ENCODE peak calls at places on chromosomes 3 and 15, in five cellular contexts. One of them, this sample, is unnamed.
A peak's percentile ranks its signal among the peaks of the same experiment; 100 is the strongest.

GRCh38 chr3:152505926-152506325 is 237.2 kb downstream of the MBNL1 start:
- DNase-seq in upper lobe of right lung: no peak
- DNase-seq in sigmoid colon: no peak
- DNase-seq in GM10248: peak; percentile 20
- DNase-seq in GM23338: no peak
- DNase-seq in this sample: no peak

GRCh38 chr3:173398111-173398479 is 551 bp downstream of the NLGN1 start:
- DNase-seq in upper lobe of right lung: no peak
- DNase-seq in sigmoid colon: no peak
- DNase-seq in GM10248: no peak
- DNase-seq in GM23338: peak; percentile 59
- DNase-seq in this sample: no peak

GRCh38 chr3:23696842-23697241 is 108.9 kb upstream of the UBE2E1 start:
- DNase-seq in upper lobe of right lung: no peak
- DNase-seq in sigmoid colon: no peak
- DNase-seq in GM10248: no peak
- DNase-seq in GM23338: no peak
- DNase-seq in this sample: no peak

GRCh38 chr3:115885621-115886020 is 262.3 kb downstream of the GAP43 start:
- DNase-seq in upper lobe of right lung: no peak
- DNase-seq in sigmoid colon: no peak
- DNase-seq in GM10248: no peak
- DNase-seq in GM23338: peak; percentile 73
- DNase-seq in this sample: no peak

GRCh38 chr3:127720985-127721384 is 48.2 kb downstream of the ABTB1 start:
- DNase-seq in upper lobe of right lung: no peak
- DNase-seq in sigmoid colon: peak; percentile 44
- DNase-seq in GM10248: no peak
- DNase-seq in GM23338: no peak
- DNase-seq in this sample: no peak

GRCh38 chr3:11930084-11930483 is 74.1 kb upstream of the SYN2 start:
- DNase-seq in upper lobe of right lung: peak; percentile 18
- DNase-seq in sigmoid colon: no peak
- DNase-seq in GM10248: no peak
- DNase-seq in GM23338: no peak
- DNase-seq in this sample: no peak

GRCh38 chr15:34154725-34155204 is 52.9 kb downstream of the PGBD4 start:
- DNase-seq in upper lobe of right lung: no peak
- DNase-seq in sigmoid colon: no peak
- DNase-seq in GM10248: no peak
- DNase-seq in GM23338: peak; percentile 12
- DNase-seq in this sample: no peak

GRCh38 chr3:42936157-42936981 is 30.4 kb downstream of the ZNF662 start:
- DNase-seq in upper lobe of right lung: peak; percentile 65
- DNase-seq in sigmoid colon: peak; percentile 79
- DNase-seq in GM10248: no peak
- DNase-seq in GM23338: peak; percentile 38
- DNase-seq in this sample: no peak

GRCh38 chr3:119293761-119294401 is at the start of gene ARHGAP31:
- DNase-seq in upper lobe of right lung: peak; percentile 86
- DNase-seq in sigmoid colon: peak; percentile 86
- DNase-seq in GM10248: peak; percentile 76
- DNase-seq in GM23338: peak; percentile 78
- DNase-seq in this sample: no peak

GRCh38 chr3:1515842-1516241 is 423.0 kb downstream of the CNTN6 start:
- DNase-seq in upper lobe of right lung: peak; percentile 29
- DNase-seq in sigmoid colon: no peak
- DNase-seq in GM10248: no peak
- DNase-seq in GM23338: no peak
- DNase-seq in this sample: no peak

GRCh38 chr15:25094519-25094918 is 139.7 kb downstream of the SNRPN start:
- DNase-seq in upper lobe of right lung: no peak
- DNase-seq in sigmoid colon: no peak
- DNase-seq in GM10248: no peak
- DNase-seq in GM23338: no peak
- DNase-seq in this sample: no peak

GRCh38 chr3:151330899-151331298 is 1.6 kb upstream of the P2RY13 start:
- DNase-seq in upper lobe of right lung: no peak
- DNase-seq in sigmoid colon: no peak
- DNase-seq in GM10248: no peak
- DNase-seq in GM23338: no peak
- DNase-seq in this sample: no peak

GRCh38 chr3:127779747-127780146 is 42.6 kb downstream of the MGLL start:
- DNase-seq in upper lobe of right lung: no peak
- DNase-seq in sigmoid colon: no peak
- DNase-seq in GM10248: peak; percentile 68
- DNase-seq in GM23338: no peak
- DNase-seq in this sample: no peak

GRCh38 chr3:58999779-59000170 is 50.0 kb downstream of the CFAP20DC start:
- DNase-seq in upper lobe of right lung: no peak
- DNase-seq in sigmoid colon: no peak
- DNase-seq in GM10248: no peak
- DNase-seq in GM23338: no peak
- DNase-seq in this sample: no peak

GRCh38 chr15:80210612-80211554 is 41.1 kb downstream of the CTXND1 start:
- DNase-seq in upper lobe of right lung: no peak
- DNase-seq in sigmoid colon: no peak
- DNase-seq in GM10248: peak; percentile 43
- DNase-seq in GM23338: no peak
- DNase-seq in this sample: no peak

GRCh38 chr3:155560135-155560534 is 184.7 kb downstream of the PLCH1 start:
- DNase-seq in upper lobe of right lung: no peak
- DNase-seq in sigmoid colon: no peak
- DNase-seq in GM10248: no peak
- DNase-seq in GM23338: no peak
- DNase-seq in this sample: no peak

GRCh38 chr3:196694202-196694638 is 17.8 kb downstream of the CEP19 start:
- DNase-seq in upper lobe of right lung: no peak
- DNase-seq in sigmoid colon: no peak
- DNase-seq in GM10248: peak; percentile 45
- DNase-seq in GM23338: no peak
- DNase-seq in this sample: no peak
- TF ChIP-seq CTCF in upper lobe of right lung: peak; percentile 28
- TF ChIP-seq CTCF in sigmoid colon: no peak
- TF ChIP-seq CTCF in GM10248: no peak
- TF ChIP-seq CTCF in GM23338: no peak
- TF ChIP-seq CTCF in this sample: no peak

GRCh38 chr15:27235689-27236088 is 264.7 kb downstream of the GABRG3 start:
- DNase-seq in upper lobe of right lung: no peak
- DNase-seq in sigmoid colon: no peak
- DNase-seq in GM10248: no peak
- DNase-seq in GM23338: no peak
- DNase-seq in this sample: no peak

GRCh38 chr15:27235161-27235560 is 264.2 kb downstream of the GABRG3 start:
- DNase-seq in upper lobe of right lung: no peak
- DNase-seq in sigmoid colon: no peak
- DNase-seq in GM10248: no peak
- DNase-seq in GM23338: no peak
- DNase-seq in this sample: no peak

GRCh38 chr15:27234593-27234992 is 263.6 kb downstream of the GABRG3 start:
- DNase-seq in upper lobe of right lung: no peak
- DNase-seq in sigmoid colon: no peak
- DNase-seq in GM10248: no peak
- DNase-seq in GM23338: no peak
- DNase-seq in this sample: no peak

GRCh38 chr15:27237319-27237939 is 266.4 kb downstream of the GABRG3 start:
- DNase-seq in upper lobe of right lung: no peak
- DNase-seq in sigmoid colon: no peak
- DNase-seq in GM10248: no peak
- DNase-seq in GM23338: no peak
- DNase-seq in this sample: no peak

GRCh38 chr15:27238209-27238608 is 267.2 kb downstream of the GABRG3 start:
- DNase-seq in upper lobe of right lung: no peak
- DNase-seq in sigmoid colon: no peak
- DNase-seq in GM10248: no peak
- DNase-seq in GM23338: peak; percentile 55
- DNase-seq in this sample: no peak
- TF ChIP-seq CTCF in upper lobe of right lung: no peak
- TF ChIP-seq CTCF in sigmoid colon: no peak
- TF ChIP-seq CTCF in GM10248: no peak
- TF ChIP-seq CTCF in GM23338: peak; percentile 65
- TF ChIP-seq CTCF in this sample: no peak

GRCh38 chr3:63364909-63365308 is 86.8 kb downstream of the SYNPR start:
- DNase-seq in upper lobe of right lung: no peak
- DNase-seq in sigmoid colon: no peak
- DNase-seq in GM10248: no peak
- DNase-seq in GM23338: peak; percentile 74
- DNase-seq in this sample: no peak
- TF ChIP-seq CTCF in upper lobe of right lung: no peak
- TF ChIP-seq CTCF in sigmoid colon: no peak
- TF ChIP-seq CTCF in GM10248: no peak
- TF ChIP-seq CTCF in GM23338: peak; percentile 82
- TF ChIP-seq CTCF in this sample: peak; percentile 18

DNA sequence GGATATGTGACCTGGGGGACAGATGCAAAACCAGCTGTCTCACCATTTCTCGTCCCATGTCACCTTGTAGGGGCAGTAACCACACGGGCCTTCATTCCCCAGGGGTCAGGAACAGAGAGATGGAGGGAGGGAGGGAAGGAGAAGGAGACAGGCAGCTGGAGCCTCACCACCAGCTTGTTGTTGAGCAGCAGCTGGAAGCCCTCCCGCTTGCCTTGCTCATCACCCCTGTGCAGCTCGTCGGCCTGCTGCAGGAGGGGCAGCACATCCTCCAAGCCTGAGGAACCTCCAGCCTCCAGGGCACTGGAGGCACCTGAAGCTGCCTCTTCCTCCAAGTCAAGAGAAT is 10.3 kb downstream of the RMDN3 start:
- DNase-seq in upper lobe of right lung: no peak
- DNase-seq in sigmoid colon: peak; percentile 21
- DNase-seq in GM10248: no peak
- DNase-seq in GM23338: no peak
- DNase-seq in this sample: no peak
- TF ChIP-seq CTCF in upper lobe of right lung: no peak
- TF ChIP-seq CTCF in sigmoid colon: no peak
- TF ChIP-seq CTCF in GM10248: no peak
- TF ChIP-seq CTCF in GM23338: no peak
- TF ChIP-seq CTCF in this sample: no peak

GRCh38 chr15:75721923-75722870 is 9.5 kb upstream of the CSPG4 start:
- DNase-seq in upper lobe of right lung: no peak
- DNase-seq in sigmoid colon: peak; percentile 70
- DNase-seq in GM10248: no peak
- DNase-seq in GM23338: no peak
- DNase-seq in this sample: no peak

GRCh38 chr15:75721462-75721922 is 8.8 kb upstream of the CSPG4 start:
- DNase-seq in upper lobe of right lung: no peak
- DNase-seq in sigmoid colon: peak; percentile 64
- DNase-seq in GM10248: no peak
- DNase-seq in GM23338: no peak
- DNase-seq in this sample: no peak

GRCh38 chr15:75720297-75720696 is 7.6 kb upstream of the CSPG4 start:
- DNase-seq in upper lobe of right lung: no peak
- DNase-seq in sigmoid colon: no peak
- DNase-seq in GM10248: no peak
- DNase-seq in GM23338: no peak
- DNase-seq in this sample: no peak

GRCh38 chr15:75723171-75723846 is 10.7 kb upstream of the CSPG4 start:
- DNase-seq in upper lobe of right lung: no peak
- DNase-seq in sigmoid colon: peak; percentile 72
- DNase-seq in GM10248: no peak
- DNase-seq in GM23338: no peak
- DNase-seq in this sample: no peak

DNA sequence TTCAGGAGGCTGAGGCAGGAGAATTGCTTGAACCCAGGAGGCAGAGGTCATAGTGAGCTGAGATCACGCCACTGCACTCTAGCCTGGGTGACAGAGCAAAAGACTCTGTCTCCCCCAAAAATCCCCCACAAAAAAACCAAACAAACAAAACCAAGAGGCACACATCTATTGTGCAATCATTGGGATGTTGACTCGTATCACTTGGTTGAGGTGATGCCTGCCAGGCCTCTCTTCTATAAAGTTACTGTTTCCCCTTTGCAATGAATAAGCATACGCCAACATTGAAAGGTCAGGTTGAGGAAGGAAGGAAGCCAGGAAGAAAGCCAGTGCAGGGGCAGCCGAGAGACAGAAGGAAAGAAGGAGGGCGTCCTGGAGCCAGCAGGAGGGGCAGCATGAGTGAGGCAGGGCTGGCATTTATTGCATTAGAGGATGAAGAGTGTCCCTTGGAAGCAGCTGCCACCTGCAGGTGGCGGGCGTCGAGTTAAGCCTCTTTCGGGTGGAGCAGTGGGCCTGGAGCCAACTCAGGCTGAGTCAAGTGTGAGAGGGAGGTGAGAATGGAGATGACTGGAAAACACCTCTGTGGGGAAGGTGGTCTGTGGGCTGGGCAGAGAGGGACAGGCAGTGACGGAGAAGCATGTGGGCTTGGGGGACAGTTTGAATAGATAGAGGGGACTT is 8.3 kb upstream of the CSPG4 start:
- DNase-seq in upper lobe of right lung: peak; percentile 80
- DNase-seq in sigmoid colon: peak; percentile 86
- DNase-seq in GM10248: no peak
- DNase-seq in GM23338: peak; percentile 79
- DNase-seq in this sample: no peak
- TF ChIP-seq CTCF in upper lobe of right lung: peak; percentile 21
- TF ChIP-seq CTCF in sigmoid colon: peak; percentile 21
- TF ChIP-seq CTCF in GM10248: peak; percentile 48
- TF ChIP-seq CTCF in GM23338: peak; percentile 50
- TF ChIP-seq CTCF in this sample: peak; percentile 21

GRCh38 chr3:106210923-106211322 is 342.1 kb upstream of the CBLB start:
- DNase-seq in upper lobe of right lung: no peak
- DNase-seq in sigmoid colon: no peak
- DNase-seq in GM10248: no peak
- DNase-seq in GM23338: no peak
- DNase-seq in this sample: no peak

GRCh38 chr3:106209482-106209881 is 340.7 kb upstream of the CBLB start:
- DNase-seq in upper lobe of right lung: no peak
- DNase-seq in sigmoid colon: no peak
- DNase-seq in GM10248: no peak
- DNase-seq in GM23338: no peak
- DNase-seq in this sample: no peak

GRCh38 chr3:106208266-106208665 is 339.5 kb upstream of the CBLB start:
- DNase-seq in upper lobe of right lung: no peak
- DNase-seq in sigmoid colon: no peak
- DNase-seq in GM10248: no peak
- DNase-seq in GM23338: no peak
- DNase-seq in this sample: no peak

GRCh38 chr3:106206613-106207012 is 337.8 kb upstream of the CBLB start:
- DNase-seq in upper lobe of right lung: no peak
- DNase-seq in sigmoid colon: no peak
- DNase-seq in GM10248: no peak
- DNase-seq in GM23338: no peak
- DNase-seq in this sample: no peak

DNA sequence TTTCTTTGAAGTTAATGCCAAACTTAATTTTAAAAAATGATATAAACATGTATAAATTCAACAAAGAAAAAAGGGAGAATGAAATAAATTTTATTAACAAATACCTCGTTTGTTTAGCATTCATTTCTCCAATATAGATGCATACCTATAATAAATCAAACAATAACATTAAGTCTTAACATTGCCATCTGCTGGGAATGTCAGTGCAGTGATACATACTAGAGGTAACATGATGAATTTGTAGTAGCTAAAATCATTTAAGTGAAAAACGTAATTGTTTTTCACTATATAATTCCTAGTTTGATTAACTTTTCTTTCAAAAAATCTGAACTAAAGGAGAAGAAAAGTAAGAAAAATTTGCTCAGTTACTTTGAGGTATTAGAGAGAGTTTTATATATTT is 340.2 kb upstream of the CBLB start:
- DNase-seq in upper lobe of right lung: no peak
- DNase-seq in sigmoid colon: no peak
- DNase-seq in GM10248: no peak
- DNase-seq in GM23338: no peak
- DNase-seq in this sample: no peak
- TF ChIP-seq CTCF in upper lobe of right lung: peak; percentile 29
- TF ChIP-seq CTCF in sigmoid colon: no peak
- TF ChIP-seq CTCF in GM10248: no peak
- TF ChIP-seq CTCF in GM23338: no peak
- TF ChIP-seq CTCF in this sample: no peak